ENCODE peak calls at places on chromosomes 12 and 14, in seven cellular contexts. One of them, this sample, is unnamed.
A peak's percentile ranks its signal among the peaks of the same experiment; 100 is the strongest.

GRCh38 chr12:66688836-66689439 is 10.1 kb upstream of the GRIP1 start:
- DNase-seq in BE2C: peak; percentile 29
- DNase-seq in MCF 10A: peak; percentile 66
- DNase-seq in AG04450: no peak
- DNase-seq in HFFc6: peak; percentile 23
- DNase-seq in PC-3: peak; percentile 82
- DNase-seq in RWPE1: peak; percentile 57
- DNase-seq in this sample: peak; percentile 58

GRCh38 chr12:132521726-132522292 is 31.9 kb downstream of the FBRSL1 start:
- DNase-seq in AG04450: no peak
- DNase-seq in BE2C: no peak
- DNase-seq in PC-3: no peak
- DNase-seq in RWPE1: no peak
- DNase-seq in HFFc6: no peak
- DNase-seq in MCF 10A: no peak
- DNase-seq in this sample: no peak

GRCh38 chr12:49367381-49368239 is at the start of gene SPATS2:
- DNase-seq in AG04450: no peak
- DNase-seq in RWPE1: no peak
- DNase-seq in HFFc6: no peak
- DNase-seq in MCF 10A: peak; percentile 27
- DNase-seq in BE2C: peak; percentile 100
- DNase-seq in PC-3: no peak
- DNase-seq in this sample: peak; percentile 31

GRCh38 chr12:14723763-14724162 is 27.4 kb upstream of the GUCY2C start:
- DNase-seq in RWPE1: no peak
- DNase-seq in PC-3: peak; percentile 62
- DNase-seq in AG04450: peak; percentile 11
- DNase-seq in HFFc6: peak; percentile 59
- DNase-seq in MCF 10A: peak; percentile 43
- DNase-seq in BE2C: peak; percentile 67
- DNase-seq in this sample: peak; percentile 47

GRCh38 chr14:61145903-61146411 is 135.2 kb downstream of the TMEM30B start:
- DNase-seq in HFFc6: peak; percentile 84
- DNase-seq in MCF 10A: peak; percentile 76
- DNase-seq in BE2C: peak; percentile 71
- DNase-seq in AG04450: no peak
- DNase-seq in RWPE1: no peak
- DNase-seq in PC-3: peak; percentile 51
- DNase-seq in this sample: peak; percentile 69

GRCh38 chr12:442235-442884 is 17.4 kb upstream of the B4GALNT3 start:
- DNase-seq in RWPE1: peak; percentile 51
- DNase-seq in BE2C: peak; percentile 54
- DNase-seq in MCF 10A: peak; percentile 66
- DNase-seq in AG04450: peak; percentile 6
- DNase-seq in HFFc6: peak; percentile 42
- DNase-seq in PC-3: peak; percentile 82
- DNase-seq in this sample: peak; percentile 53

GRCh38 chr14:21308479-21309237 is 28.8 kb downstream of the RPGRIP1 start:
- DNase-seq in MCF 10A: peak; percentile 97
- DNase-seq in PC-3: peak; percentile 81
- DNase-seq in RWPE1: peak; percentile 61
- DNase-seq in HFFc6: peak; percentile 45
- DNase-seq in AG04450: no peak
- DNase-seq in BE2C: peak; percentile 87
- DNase-seq in this sample: peak; percentile 97

GRCh38 chr12:88237954-88238353 is 95.8 kb downstream of the TMTC3 start:
- DNase-seq in RWPE1: no peak
- DNase-seq in HFFc6: peak; percentile 65
- DNase-seq in MCF 10A: peak; percentile 58
- DNase-seq in BE2C: no peak
- DNase-seq in PC-3: peak; percentile 70
- DNase-seq in AG04450: no peak
- DNase-seq in this sample: peak; percentile 92

GRCh38 chr12:132827763-132828703 is 636 bp downstream of the GOLGA3 start:
- DNase-seq in HFFc6: peak; percentile 32
- DNase-seq in PC-3: peak; percentile 77
- DNase-seq in MCF 10A: peak; percentile 58
- DNase-seq in BE2C: no peak
- DNase-seq in RWPE1: peak; percentile 46
- DNase-seq in AG04450: peak; percentile 30
- DNase-seq in this sample: peak; percentile 72

GRCh38 chr14:57692671-57693070 is 173.2 kb downstream of the SLC35F4 start:
- DNase-seq in HFFc6: peak; percentile 43
- DNase-seq in RWPE1: peak; percentile 26
- DNase-seq in BE2C: no peak
- DNase-seq in AG04450: peak; percentile 16
- DNase-seq in PC-3: peak; percentile 94
- DNase-seq in MCF 10A: peak; percentile 69
- DNase-seq in this sample: peak; percentile 79

GRCh38 chr14:33897878-33898535 is 52.9 kb downstream of the EGLN3 start:
- DNase-seq in BE2C: no peak
- DNase-seq in RWPE1: no peak
- DNase-seq in PC-3: no peak
- DNase-seq in AG04450: no peak
- DNase-seq in MCF 10A: no peak
- DNase-seq in HFFc6: no peak
- DNase-seq in this sample: no peak

GRCh38 chr12:54522213-54522612 is 24.7 kb downstream of the NCKAP1L start:
- DNase-seq in BE2C: no peak
- DNase-seq in MCF 10A: peak; percentile 56
- DNase-seq in AG04450: no peak
- DNase-seq in RWPE1: peak; percentile 10
- DNase-seq in HFFc6: no peak
- DNase-seq in PC-3: no peak
- DNase-seq in this sample: peak; percentile 92

GRCh38 chr14:64937821-64938193 is 4.7 kb downstream of the GPX2 start:
- DNase-seq in RWPE1: no peak
- DNase-seq in HFFc6: no peak
- DNase-seq in BE2C: no peak
- DNase-seq in AG04450: no peak
- DNase-seq in MCF 10A: peak; percentile 16
- DNase-seq in PC-3: peak; percentile 52
- DNase-seq in this sample: no peak

GRCh38 chr12:118034429-118035193 is 18.1 kb downstream of the RFC5 start:
- DNase-seq in HFFc6: peak; percentile 67
- DNase-seq in PC-3: peak; percentile 75
- DNase-seq in RWPE1: peak; percentile 37
- DNase-seq in MCF 10A: peak; percentile 64
- DNase-seq in BE2C: peak; percentile 36
- DNase-seq in AG04450: peak; percentile 37
- DNase-seq in this sample: peak; percentile 56

GRCh38 chr12:29725587-29726320 is 58.0 kb downstream of the TMTC1 start:
- DNase-seq in MCF 10A: peak; percentile 79
- DNase-seq in AG04450: no peak
- DNase-seq in RWPE1: no peak
- DNase-seq in BE2C: peak; percentile 95
- DNase-seq in PC-3: no peak
- DNase-seq in HFFc6: no peak
- DNase-seq in this sample: no peak

GRCh38 chr12:57614178-57614947 is 3.1 kb downstream of the ARHGEF25 start:
- DNase-seq in PC-3: no peak
- DNase-seq in AG04450: no peak
- DNase-seq in RWPE1: no peak
- DNase-seq in BE2C: peak; percentile 77
- DNase-seq in HFFc6: no peak
- DNase-seq in MCF 10A: peak; percentile 44
- DNase-seq in this sample: peak; percentile 30

GRCh38 chr12:2179953-2180736 is 127.4 kb downstream of the CACNA1C start:
- DNase-seq in RWPE1: peak; percentile 79
- DNase-seq in AG04450: peak; percentile 85
- DNase-seq in BE2C: no peak
- DNase-seq in PC-3: peak; percentile 76
- DNase-seq in HFFc6: peak; percentile 95
- DNase-seq in MCF 10A: peak; percentile 94
- DNase-seq in this sample: peak; percentile 50

GRCh38 chr14:66974397-66975025 is 214.7 kb upstream of the GARIN2 start:
- DNase-seq in PC-3: peak; percentile 59
- DNase-seq in HFFc6: peak; percentile 63
- DNase-seq in BE2C: no peak
- DNase-seq in RWPE1: peak; percentile 18
- DNase-seq in MCF 10A: peak; percentile 23
- DNase-seq in AG04450: no peak
- DNase-seq in this sample: peak; percentile 76

GRCh38 chr14:63045234-63045611 is at the start of gene KCNH5:
- DNase-seq in PC-3: peak; percentile 22
- DNase-seq in RWPE1: peak; percentile 46
- DNase-seq in BE2C: peak; percentile 83
- DNase-seq in AG04450: no peak
- DNase-seq in HFFc6: no peak
- DNase-seq in MCF 10A: no peak
- DNase-seq in this sample: peak; percentile 12

GRCh38 chr14:101879212-101880015 is 85.0 kb upstream of the DYNC1H1 start:
- DNase-seq in AG04450: no peak
- DNase-seq in MCF 10A: no peak
- DNase-seq in HFFc6: no peak
- DNase-seq in RWPE1: no peak
- DNase-seq in BE2C: no peak
- DNase-seq in PC-3: no peak
- DNase-seq in this sample: no peak
- TF ChIP-seq CTCF in AG04450: no peak
- TF ChIP-seq CTCF in MCF 10A: no peak
- TF ChIP-seq CTCF in HFFc6: no peak
- TF ChIP-seq CTCF in RWPE1: no peak
- TF ChIP-seq CTCF in BE2C: no peak
- TF ChIP-seq CTCF in PC-3: no peak
- TF ChIP-seq CTCF in this sample: no peak

DNA sequence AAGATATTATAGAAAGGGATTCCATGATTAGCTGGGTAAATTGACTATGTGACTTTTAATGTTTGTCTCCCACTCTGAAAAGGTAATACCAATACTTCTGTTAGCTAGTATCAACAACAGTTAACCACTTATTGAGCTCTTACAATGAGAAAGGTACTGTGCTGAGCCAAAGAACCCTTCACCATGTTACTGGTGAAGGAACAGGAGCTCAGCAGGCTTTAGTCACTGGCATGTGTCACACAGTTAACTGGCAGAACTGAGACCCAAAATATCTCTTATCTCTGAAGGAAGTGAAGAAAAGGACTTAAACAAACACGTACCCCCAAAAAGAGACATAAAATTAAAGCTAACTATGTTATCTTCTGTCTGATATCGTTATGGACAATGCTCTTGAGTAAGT is 170.6 kb downstream of the MED13L start:
- DNase-seq in HFFc6: no peak
- DNase-seq in PC-3: no peak
- DNase-seq in AG04450: no peak
- DNase-seq in BE2C: no peak
- DNase-seq in MCF 10A: no peak
- DNase-seq in RWPE1: no peak
- DNase-seq in this sample: no peak
- TF ChIP-seq CTCF in HFFc6: no peak
- TF ChIP-seq CTCF in PC-3: no peak
- TF ChIP-seq CTCF in AG04450: no peak
- TF ChIP-seq CTCF in BE2C: no peak
- TF ChIP-seq CTCF in MCF 10A: no peak
- TF ChIP-seq CTCF in RWPE1: no peak
- TF ChIP-seq CTCF in this sample: no peak

GRCh38 chr14:99781853-99782610 is 11.2 kb upstream of the EML1 start:
- DNase-seq in PC-3: no peak
- DNase-seq in AG04450: no peak
- DNase-seq in RWPE1: no peak
- DNase-seq in HFFc6: no peak
- DNase-seq in MCF 10A: no peak
- DNase-seq in BE2C: no peak
- DNase-seq in this sample: no peak
- TF ChIP-seq CTCF in PC-3: no peak
- TF ChIP-seq CTCF in AG04450: no peak
- TF ChIP-seq CTCF in RWPE1: no peak
- TF ChIP-seq CTCF in HFFc6: no peak
- TF ChIP-seq CTCF in MCF 10A: no peak
- TF ChIP-seq CTCF in BE2C: no peak
- TF ChIP-seq CTCF in this sample: no peak

DNA sequence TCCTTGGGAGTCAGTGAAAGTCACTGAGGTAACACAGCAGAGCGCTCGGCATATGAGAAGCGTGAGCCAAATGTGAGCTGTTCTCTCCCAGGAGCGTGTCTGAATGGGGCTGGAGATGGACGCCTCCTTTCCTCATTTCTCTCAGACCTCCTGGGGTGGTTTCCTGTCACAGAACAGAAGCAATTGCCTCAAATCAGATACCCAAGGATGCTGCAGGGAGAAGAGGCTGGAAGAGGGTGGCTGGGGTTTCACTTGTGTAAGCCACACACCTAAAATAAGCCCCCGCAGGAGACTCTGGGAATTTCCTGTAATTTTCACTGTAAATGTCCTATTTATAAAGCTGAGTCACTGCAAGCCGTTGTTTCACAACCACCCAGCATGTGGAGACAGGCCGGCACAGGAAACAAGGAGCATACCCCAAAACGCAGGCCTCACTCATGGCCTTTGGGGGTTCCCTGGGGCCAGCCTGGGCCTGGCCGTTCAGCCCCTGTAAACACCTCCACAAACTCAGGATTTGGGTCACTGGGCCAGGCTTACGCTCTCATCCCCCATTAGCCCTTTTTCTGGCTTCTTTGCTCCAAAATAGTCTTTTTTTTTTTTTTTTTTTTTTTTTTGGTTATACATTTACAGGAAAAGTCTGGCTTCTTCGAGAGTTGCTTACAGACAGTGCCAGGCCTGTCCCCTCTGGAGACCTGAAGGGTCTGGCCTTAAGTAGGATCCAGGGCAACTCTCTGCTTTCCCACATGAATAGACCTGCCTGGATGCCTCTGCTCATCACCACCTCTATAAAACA is 55.3 kb downstream of the VCPKMT start:
- DNase-seq in MCF 10A: peak; percentile 96
- DNase-seq in PC-3: peak; percentile 88
- DNase-seq in RWPE1: peak; percentile 90
- DNase-seq in BE2C: peak; percentile 53
- DNase-seq in AG04450: peak; percentile 76
- DNase-seq in HFFc6: peak; percentile 91
- DNase-seq in this sample: peak; percentile 96
- TF ChIP-seq CTCF in MCF 10A: no peak
- TF ChIP-seq CTCF in PC-3: peak; percentile 33
- TF ChIP-seq CTCF in RWPE1: no peak
- TF ChIP-seq CTCF in BE2C: peak; percentile 25
- TF ChIP-seq CTCF in AG04450: peak; percentile 34
- TF ChIP-seq CTCF in HFFc6: peak; percentile 62
- TF ChIP-seq CTCF in this sample: no peak

GRCh38 chr12:119988440-119988787 is 622 bp upstream of the BICDL1 start:
- DNase-seq in AG04450: peak; percentile 3
- DNase-seq in RWPE1: peak; percentile 62
- DNase-seq in HFFc6: peak; percentile 29
- DNase-seq in BE2C: no peak
- DNase-seq in MCF 10A: no peak
- DNase-seq in PC-3: no peak
- DNase-seq in this sample: peak; percentile 75
- TF ChIP-seq CTCF in AG04450: peak; percentile 24
- TF ChIP-seq CTCF in RWPE1: peak; percentile 34
- TF ChIP-seq CTCF in HFFc6: peak; percentile 44
- TF ChIP-seq CTCF in BE2C: peak; percentile 48
- TF ChIP-seq CTCF in MCF 10A: peak; percentile 35
- TF ChIP-seq CTCF in PC-3: peak; percentile 75
- TF ChIP-seq CTCF in this sample: peak; percentile 39

GRCh38 chr12:51911307-51911706 is 4.0 kb downstream of the ACVRL1 start:
- DNase-seq in BE2C: no peak
- DNase-seq in RWPE1: no peak
- DNase-seq in PC-3: no peak
- DNase-seq in MCF 10A: no peak
- DNase-seq in HFFc6: no peak
- DNase-seq in AG04450: no peak
- DNase-seq in this sample: no peak
- TF ChIP-seq CTCF in BE2C: no peak
- TF ChIP-seq CTCF in RWPE1: no peak
- TF ChIP-seq CTCF in PC-3: no peak
- TF ChIP-seq CTCF in MCF 10A: no peak
- TF ChIP-seq CTCF in HFFc6: no peak
- TF ChIP-seq CTCF in AG04450: no peak
- TF ChIP-seq CTCF in this sample: no peak